ENCODE peak calls at places on chromosomes 3 and 15, in eight cellular contexts. Q is Peyer's patch, L is uterus, P is endothelial cell of umbilical vein, B is HCT116, R is A549, K is ovary, O is prostate gland. A is an unnamed sample.

GRCh38 chr3:59367150-59367549 is 317.3 kb upstream of the CFAP20DC start:
- DNase-seq in Q (no peak), L (no peak), P (no peak), B (no peak), R (no peak), K (no peak), O (no peak), A (no peak)

GRCh38 chr3:129583289-129583688 is 23.2 kb downstream of the PLXND1 start:
- DNase-seq in Q (no peak), L (no peak), P (no peak), B (no peak), R (no peak), K (no peak), O (no peak), A (no peak)

GRCh38 chr3:125192190-125193035 is 20.1 kb downstream of the SLC12A8 start:
- DNase-seq in Q (no peak), L (no peak), P (no peak), B (no peak), R (no peak), K (no peak), O (no peak), A (no peak)

GRCh38 chr3:4406746-4407568 is 60.1 kb downstream of the SUMF1 start:
- DNase-seq in Q (no peak), L (no peak), P (no peak), B (no peak), R (peak; percentile 7), K (no peak), O (no peak), A (no peak)

GRCh38 chr15:36644156-36644896 is 64.9 kb downstream of the CDIN1 start:
- DNase-seq in Q (no peak), L (no peak), P (no peak), B (no peak), R (no peak), K (no peak), O (no peak), A (no peak)

GRCh38 chr3:173920386-173920785 is 522.8 kb downstream of the NLGN1 start:
- DNase-seq in Q (no peak), L (no peak), P (peak; percentile 36), B (no peak), R (no peak), K (no peak), O (no peak), A (no peak)

GRCh38 chr3:60190073-60190472 is 1061.2 kb downstream of the FHIT start:
- DNase-seq in Q (no peak), L (no peak), P (no peak), B (no peak), R (no peak), K (no peak), O (no peak), A (no peak)

GRCh38 chr3:193772389-193772788 is 179.4 kb downstream of the OPA1 start:
- DNase-seq in Q (no peak), L (no peak), P (no peak), B (no peak), R (no peak), K (no peak), O (peak; percentile 3), A (no peak)

GRCh38 chr15:67307889-67308597 is 53.5 kb downstream of the IQCH start:
- DNase-seq in Q (no peak), L (no peak), P (no peak), B (no peak), R (no peak), K (no peak), O (no peak), A (no peak)

GRCh38 chr15:75209289-75209676 is 7.6 kb downstream of the C15orf39 start:
- DNase-seq in Q (no peak), L (no peak), P (no peak), B (no peak), R (no peak), K (no peak), O (no peak), A (no peak)

GRCh38 chr3:18295171-18295920 is 129.8 kb downstream of the SATB1 start:
- DNase-seq in Q (peak; percentile 47), L (no peak), P (no peak), B (peak; percentile 87), R (peak; percentile 80), K (no peak), O (no peak), A (no peak)

GRCh38 chr15:54353726-54354125 is 375.5 kb downstream of the UNC13C start:
- DNase-seq in Q (no peak), L (no peak), P (no peak), B (no peak), R (no peak), K (no peak), O (no peak), A (no peak)

GRCh38 chr3:192923731-192924130 is 6.1 kb upstream of the MB21D2 start:
- DNase-seq in Q (no peak), L (no peak), P (no peak), B (no peak), R (no peak), K (no peak), O (no peak), A (no peak)

GRCh38 chr3:43689766-43690399 is 855 bp upstream of the ABHD5 start:
- DNase-seq in Q (no peak), L (no peak), P (no peak), B (no peak), R (no peak), K (no peak), O (peak; percentile 10), A (no peak)

GRCh38 chr3:64460877-64461276 is 226.9 kb downstream of the ADAMTS9 start:
- DNase-seq in Q (no peak), L (no peak), P (no peak), B (no peak), R (no peak), K (no peak), O (no peak), A (no peak)

GRCh38 chr15:29821416-29822099 is 710 bp downstream of the TJP1 start:
- DNase-seq in Q (peak; percentile 87), L (peak; percentile 66), P (peak; percentile 89), B (peak; percentile 70), R (peak; percentile 89), K (peak; percentile 64), O (peak; percentile 77), A (peak; percentile 85)

GRCh38 chr3:181631901-181632300 is 79.8 kb upstream of the SOX2 start:
- DNase-seq in Q (no peak), L (no peak), P (peak; percentile 92), B (no peak), R (no peak), K (no peak), O (no peak), A (no peak)

DNA sequence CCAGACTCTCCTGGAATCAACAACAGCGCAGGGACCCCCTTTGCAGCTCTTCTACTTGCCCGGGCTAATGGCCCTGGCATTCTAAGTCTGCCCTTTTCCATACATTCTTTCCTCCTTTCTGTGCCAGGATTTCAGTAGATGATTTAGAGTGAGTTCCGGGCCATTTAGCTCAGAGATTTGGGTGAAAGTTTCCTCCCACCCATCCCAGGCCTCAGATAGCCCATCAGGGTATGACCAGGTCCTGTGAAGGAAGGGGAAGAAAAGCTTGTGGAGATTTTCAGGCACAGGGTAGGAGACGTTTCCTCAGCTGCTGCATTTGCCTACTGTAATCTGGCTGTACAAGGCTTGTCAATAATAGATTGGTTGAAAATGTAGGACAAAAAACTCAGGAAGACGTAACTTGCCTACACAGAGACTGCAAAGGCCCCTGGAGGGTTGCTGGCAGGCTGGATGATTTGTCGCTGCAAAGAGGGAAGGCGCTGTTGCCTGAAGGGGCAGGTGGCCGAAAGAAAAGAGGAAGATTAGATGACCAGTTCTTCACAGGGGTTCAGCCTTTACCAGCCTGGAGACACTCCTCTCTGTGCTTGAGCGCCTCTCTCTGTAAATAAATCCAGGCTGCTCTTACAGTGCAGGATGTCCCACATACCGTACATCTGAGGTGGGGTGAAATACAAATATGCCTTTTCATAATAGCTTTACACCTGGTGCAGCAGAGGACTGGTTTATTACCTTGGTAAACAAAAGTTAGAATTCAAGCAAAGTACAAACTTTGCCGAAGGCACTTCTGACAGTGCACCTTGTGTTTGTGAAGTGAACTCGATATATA is 63.4 kb upstream of the BCL6 start:
- DNase-seq in Q (no peak), L (no peak), P (no peak), B (no peak), R (peak; percentile 54), K (no peak), O (peak; percentile 86), A (no peak)
- TF ChIP-seq CTCF in Q (no peak), L (no peak), P (no peak), B (no peak), R (no peak), K (no peak), O (no peak), A (no peak)

GRCh38 chr15:65184305-65184943 is 718 bp downstream of the CLPX start:
- DNase-seq in Q (peak; percentile 82), L (peak; percentile 57), P (peak; percentile 79), B (no peak), R (peak; percentile 71), K (peak; percentile 63), O (peak; percentile 49), A (peak; percentile 81)
- TF ChIP-seq POLR2A in Q (no peak), L (no peak), P (peak; percentile 49), B (no peak), R (no peak), K (no peak), O (no peak), A (no peak)

GRCh38 chr3:47976135-47976758 is 40.0 kb downstream of the MAP4 start:
- DNase-seq in Q (no peak), L (no peak), P (no peak), B (no peak), R (no peak), K (no peak), O (no peak), A (no peak)
- H3K4me1 ChIP-seq in Q (no peaks in the 10 kb centered on the region), L (no peaks in the 10 kb centered on the region), P (peaks cover 21% of the 10 kb centered on the region), B (no peaks in the 10 kb centered on the region), R (peaks cover 22% of the 10 kb centered on the region), K (no peaks in the 10 kb centered on the region), O (peaks cover 5% of the 10 kb centered on the region), A (no peaks in the 10 kb centered on the region)

GRCh38 chr15:101804941-101805340 is 1.6 kb downstream of the OR4F6 start:
- DNase-seq in Q (no peak), L (no peak), P (no peak), B (no peak), R (no peak), K (no peak), O (no peak), A (no peak)

GRCh38 chr15:101804375-101804774 is 1.1 kb downstream of the OR4F6 start:
- DNase-seq in Q (no peak), L (no peak), P (no peak), B (no peak), R (no peak), K (no peak), O (no peak), A (no peak)

GRCh38 chr15:101805605-101806345 is 2.5 kb downstream of the OR4F6 start:
- DNase-seq in Q (no peak), L (no peak), P (no peak), B (no peak), R (no peak), K (no peak), O (no peak), A (no peak)

GRCh38 chr15:101803209-101803608 is at the start of gene OR4F6:
- DNase-seq in Q (no peak), L (no peak), P (no peak), B (no peak), R (no peak), K (no peak), O (no peak), A (no peak)

DNA sequence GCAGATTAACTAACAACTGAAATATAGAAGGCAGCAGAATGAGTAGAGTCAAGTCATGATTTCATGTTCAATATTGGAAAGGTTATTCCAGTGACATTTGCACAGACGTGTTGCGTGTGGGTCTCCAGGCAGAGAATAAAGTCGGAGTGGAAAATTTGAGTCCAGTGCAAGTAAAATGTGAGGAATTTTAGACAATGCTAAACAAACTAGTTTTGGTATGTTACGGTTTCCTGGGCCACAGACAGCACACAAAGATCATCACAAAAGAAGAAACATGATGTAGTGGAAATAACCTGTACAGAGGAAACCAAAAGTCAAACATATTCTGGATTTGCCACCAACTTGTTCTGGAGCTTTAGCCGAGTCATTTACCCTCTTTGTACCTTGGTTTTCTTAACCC is 367 bp downstream of the OR4F6 start:
- DNase-seq in Q (no peak), L (no peak), P (no peak), B (no peak), R (no peak), K (no peak), O (no peak), A (no peak)
- TF ChIP-seq CTCF in Q (no peak), L (no peak), P (no peak), B (no peak), R (no peak), K (no peak), O (no peak), A (no peak)

A was measured in suprapubic skin.